ENCODE peak calls at places on chromosome 15, in nine cellular contexts. X is A549, I is esophagus muscularis mucosa, P is suprapubic skin, Q is ovary, U is stomach, S is K562, D is upper lobe of left lung, L is H1. C is an unnamed sample.

GRCh38 chr15:76185716-76186115 is 125.6 kb downstream of the ETFA start:
- DNase-seq in X (peak; percentile 85), I (no peak), P (no peak), Q (no peak), U (peak; percentile 49), S (peak; percentile 78), D (no peak), L (peak; percentile 54), C (no peak)

GRCh38 chr15:74333662-74334061 is 33.8 kb downstream of the CYP11A1 start:
- DNase-seq in X (no peak), I (no peak), P (no peak), Q (no peak), U (no peak), S (no peak), D (no peak), L (no peak), C (no peak)

GRCh38 chr15:60116456-60117089 is 112.5 kb downstream of the FOXB1 start:
- DNase-seq in X (no peak), I (no peak), P (no peak), Q (no peak), U (no peak), S (no peak), D (no peak), L (no peak), C (no peak)

GRCh38 chr15:72706266-72706665 is 20.3 kb downstream of the BBS4 start:
- DNase-seq in X (no peak), I (no peak), P (no peak), Q (no peak), U (no peak), S (peak; percentile 24), D (no peak), L (no peak), C (no peak)

GRCh38 chr15:58159827-58160386 is 21.7 kb downstream of the AQP9 start:
- DNase-seq in X (no peak), I (no peak), P (no peak), Q (no peak), U (no peak), S (no peak), D (no peak), L (no peak), C (no peak)

GRCh38 chr15:31338879-31339557 is 12.4 kb downstream of the KLF13 start:
- DNase-seq in X (peak; percentile 30), I (no peak), P (no peak), Q (peak; percentile 48), U (no peak), S (peak; percentile 21), D (peak; percentile 81), L (no peak), C (no peak)

GRCh38 chr15:75653347-75653913 is 5.7 kb downstream of the SNX33 start:
- DNase-seq in X (no peak), I (no peak), P (no peak), Q (no peak), U (no peak), S (no peak), D (no peak), L (no peak), C (no peak)

GRCh38 chr15:41809121-41809520 is 18.8 kb upstream of the JMJD7 start:
- DNase-seq in X (no peak), I (no peak), P (no peak), Q (no peak), U (no peak), S (no peak), D (no peak), L (no peak), C (no peak)

DNA sequence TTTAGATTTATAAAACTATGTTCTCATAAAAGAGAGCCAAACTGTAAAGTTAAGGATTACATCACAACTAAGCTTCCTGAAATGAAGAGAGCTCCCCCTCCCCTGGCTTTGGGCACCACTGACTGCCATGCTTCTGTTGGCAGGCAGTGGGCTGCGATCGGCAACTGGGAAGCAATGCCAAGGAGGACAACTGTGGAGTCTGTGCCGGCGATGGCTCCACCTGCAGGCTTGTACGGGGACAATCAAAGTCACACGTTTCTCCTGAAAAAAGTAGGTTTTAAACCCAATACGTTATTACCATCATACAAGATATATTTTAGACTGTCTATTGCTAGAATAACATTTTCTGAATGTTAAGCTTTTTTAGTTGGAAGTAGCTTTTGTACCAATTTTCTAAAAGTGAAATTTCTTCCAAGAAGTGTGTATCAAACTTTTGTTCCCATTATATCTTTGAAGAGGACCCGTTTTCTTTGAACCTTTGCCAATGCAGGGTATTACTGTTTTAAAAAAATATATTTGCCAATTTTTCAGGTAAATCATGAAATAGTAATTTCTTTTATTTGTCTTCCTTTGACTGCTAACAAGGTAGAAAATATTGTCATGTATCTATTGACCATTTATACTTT is 184.1 kb downstream of the ADAMTSL3 start:
- DNase-seq in X (peak; percentile 55), I (no peak), P (no peak), Q (no peak), U (peak; percentile 27), S (peak; percentile 15), D (peak; percentile 37), L (peak; percentile 36), C (no peak)
- TF ChIP-seq CTCF in X (peak; percentile 53), I (peak; percentile 23), P (peak; percentile 9), Q (no peak), U (no peak), S (peak; percentile 47), D (no peak), L (peak; percentile 85), C (peak; percentile 46)

GRCh38 chr15:99248000-99248727 is 1.2 kb downstream of the TTC23 start:
- DNase-seq in X (no peak), I (no peak), P (no peak), Q (no peak), U (no peak), S (no peak), D (no peak), L (no peak), C (no peak)

GRCh38 chr15:99250001-99250400 is 620 bp upstream of the TTC23 start:
- DNase-seq in X (no peak), I (no peak), P (no peak), Q (no peak), U (no peak), S (no peak), D (no peak), L (no peak), C (no peak)

GRCh38 chr15:99250494-99251435 is 516 bp upstream of the LRRC28 start:
- DNase-seq in X (peak; percentile 92), I (peak; percentile 99), P (peak; percentile 98), Q (peak; percentile 99), U (peak; percentile 99), S (peak; percentile 98), D (peak; percentile 98), L (peak; percentile 92), C (peak; percentile 98)

GRCh38 chr15:99251436-99251821 is at the start of gene LRRC28:
- DNase-seq in X (no peak), I (no peak), P (no peak), Q (no peak), U (no peak), S (no peak), D (no peak), L (no peak), C (no peak)

DNA sequence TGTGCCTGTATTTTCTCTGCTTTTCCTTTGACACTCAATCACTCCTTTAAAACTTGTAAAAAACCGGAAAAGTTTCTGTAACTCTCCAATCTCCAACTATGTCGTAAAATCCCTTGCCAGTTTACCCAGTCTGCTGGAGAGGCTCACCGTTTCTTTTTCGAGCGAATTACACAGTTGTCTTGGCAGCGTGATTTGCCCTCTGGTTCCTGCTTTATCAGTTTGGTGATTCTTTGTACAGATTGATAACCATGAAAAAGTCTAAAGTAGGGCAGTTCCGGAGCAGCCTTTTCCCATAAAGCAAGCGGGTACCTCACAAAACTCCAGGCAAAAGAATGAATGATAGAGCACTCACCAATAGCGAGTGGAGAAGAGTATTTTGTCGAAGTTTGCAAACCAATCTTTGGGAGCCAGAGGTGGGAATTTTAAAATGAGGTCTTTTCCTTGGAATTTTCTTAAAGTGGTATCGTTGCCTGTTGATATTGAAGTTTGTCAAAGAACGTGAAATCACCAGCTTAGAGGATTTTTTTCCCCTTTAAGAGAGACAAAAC is at the start of gene TTC23:
- DNase-seq in X (peak; percentile 86), I (no peak), P (no peak), Q (no peak), U (no peak), S (peak; percentile 20), D (peak; percentile 29), L (no peak), C (peak; percentile 50)
- TF ChIP-seq EP300 in X (no peak), I (no peak), P (no peak), Q (no peak), U (no peak), S (no peak), D (no peak), L (no peak), C (no peak)

DNA sequence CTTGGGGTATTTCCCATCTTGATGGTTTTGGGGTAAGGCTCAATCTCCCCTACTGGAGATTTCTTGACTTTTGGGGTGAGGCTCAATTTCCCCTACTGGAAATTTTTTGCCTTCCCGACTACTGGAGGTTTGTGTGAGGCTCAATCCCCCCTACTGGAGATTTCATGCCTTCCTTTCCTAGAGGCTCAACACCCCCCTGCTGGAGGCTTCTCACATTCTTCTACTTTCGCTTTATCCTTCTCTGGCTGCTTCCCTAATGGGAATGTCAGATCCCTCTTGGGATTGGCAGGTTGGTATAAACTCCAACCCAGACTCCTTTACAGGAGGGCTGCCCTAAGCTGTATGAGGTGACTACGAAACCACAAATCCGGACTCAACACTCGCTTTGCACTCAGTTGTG is 49.2 kb downstream of the KATNBL1 start:
- DNase-seq in X (no peak), I (no peak), P (no peak), Q (no peak), U (no peak), S (no peak), D (no peak), L (no peak), C (no peak)
- TF ChIP-seq CTCF in X (no peak), I (no peak), P (no peak), Q (no peak), U (no peak), S (peak; percentile 2), D (no peak), L (peak; percentile 98), C (no peak)

GRCh38 chr15:90387534-90388461 is at the start of gene IQGAP1:
- DNase-seq in X (peak; percentile 98), I (peak; percentile 99), P (peak; percentile 99), Q (peak; percentile 98), U (peak; percentile 98), S (peak; percentile 97), D (peak; percentile 99), L (peak; percentile 88), C (peak; percentile 94)

GRCh38 chr15:90393040-90393439 is 5.0 kb downstream of the IQGAP1 start:
- DNase-seq in X (no peak), I (no peak), P (no peak), Q (no peak), U (no peak), S (no peak), D (no peak), L (no peak), C (no peak)

GRCh38 chr15:90386221-90386620 is 1.8 kb upstream of the IQGAP1 start:
- DNase-seq in X (no peak), I (no peak), P (no peak), Q (no peak), U (no peak), S (no peak), D (no peak), L (no peak), C (no peak)

GRCh38 chr15:90389513-90389912 is 1.5 kb downstream of the IQGAP1 start:
- DNase-seq in X (no peak), I (no peak), P (no peak), Q (no peak), U (no peak), S (no peak), D (no peak), L (no peak), C (no peak)

DNA sequence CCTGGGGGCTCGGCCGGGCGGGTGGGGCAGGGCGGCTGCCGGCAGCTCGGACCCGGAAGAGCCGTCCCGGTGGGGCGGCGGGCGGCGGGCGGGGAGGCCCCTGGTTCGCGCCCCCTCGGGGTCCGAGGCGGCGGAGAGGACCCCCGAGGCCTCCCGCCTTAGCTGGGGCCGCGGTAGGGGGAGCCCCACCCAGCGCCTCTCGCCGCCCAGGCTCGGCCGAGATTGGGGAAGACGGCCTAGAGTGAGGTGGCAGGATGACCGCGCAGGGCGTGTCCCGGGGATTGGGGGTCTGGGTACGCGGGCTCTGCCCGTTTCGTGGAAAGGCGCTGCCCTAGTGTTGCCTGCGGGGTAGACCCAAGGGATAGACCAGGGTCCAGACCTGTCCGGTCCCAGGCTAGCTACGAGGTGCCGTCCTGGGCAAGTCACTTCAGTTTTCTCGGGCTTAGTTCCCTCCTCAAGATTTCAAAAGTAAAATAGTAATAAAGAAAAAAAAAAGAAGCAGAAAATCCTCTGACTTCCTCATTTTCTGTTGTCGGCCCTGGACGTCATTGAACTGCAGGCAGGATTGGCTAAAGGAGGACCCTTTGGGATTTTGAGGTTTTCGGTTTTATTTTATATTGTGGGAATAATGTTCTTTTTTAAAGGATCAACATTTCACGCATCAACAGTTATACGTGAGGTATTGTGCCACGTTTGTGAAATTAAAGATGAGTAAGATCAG is 580 bp downstream of the IQGAP1 start:
- DNase-seq in X (peak; percentile 70), I (peak; percentile 93), P (peak; percentile 92), Q (peak; percentile 78), U (peak; percentile 58), S (peak; percentile 68), D (peak; percentile 70), L (no peak), C (peak; percentile 46)
- TF ChIP-seq EP300 in X (no peak), I (no peak), P (no peak), Q (no peak), U (no peak), S (no peak), D (no peak), L (no peak), C (no peak)